ENCODE peak calls at places on chromosomes 11 and 22, in eight cellular contexts. O is stomach; Z is fibroblast of the aortic adventitia; G is AG04450; H is GM12865; M is tibial artery; B is activated CD8-positive, alpha-beta T cell treated with anti-CD3 and anti-CD28 coated beads for 36 hours; F is fibroblast of mammary gland. V is an unnamed sample.

GRCh38 chr11:107801641-107802040 is 56.9 kb downstream of the SLC35F2 start:
- DNase-seq in O (no peak), G (no peak), Z (no peak), M (no peak), F (no peak), H (no peak), B (no peak), V (no peak)

GRCh38 chr11:105298174-105298573 is 158.6 kb upstream of the CARD18 start:
- DNase-seq in M (no peak), F (no peak), Z (no peak), B (no peak), O (no peak), G (no peak), H (no peak), V (no peak)

GRCh38 chr11:117437041-117437790 is 109.6 kb downstream of the CEP164 start:
- DNase-seq in H (no peak), G (no peak), Z (no peak), M (no peak), B (no peak), F (no peak), O (no peak), V (no peak)

GRCh38 chr11:95081412-95081811 is 8.2 kb upstream of the ENDOD1 start:
- DNase-seq in F (no peak), B (no peak), H (no peak), O (no peak), M (peak), G (no peak), Z (no peak), V (no peak)

GRCh38 chr11:1875093-1875785 is 16.5 kb downstream of the PRR33 start:
- DNase-seq in M (no peak), H (no peak), O (no peak), B (peak), Z (no peak), G (no peak), F (peak), V (no peak)

GRCh38 chr22:36327922-36328551 is 59.7 kb downstream of the MYH9 start:
- DNase-seq in B (peak), M (peak), G (peak), H (no peak), O (no peak), Z (peak), F (peak), V (no peak)

GRCh38 chr11:2358754-2359444 is 18.2 kb upstream of the CD81 start:
- DNase-seq in F (no peak), O (no peak), M (no peak), G (no peak), Z (no peak), B (no peak), H (peak), V (no peak)

GRCh38 chr11:126317681-126318641 is 14.1 kb downstream of the DCPS start:
- DNase-seq in G (no peak), O (no peak), H (peak), B (peak), Z (peak), F (peak), M (peak), V (no peak)

GRCh38 chr11:26231252-26231661 is 100.7 kb upstream of the ANO3 start:
- DNase-seq in O (no peak), B (no peak), G (peak), Z (peak), M (no peak), F (peak), H (no peak), V (no peak)

GRCh38 chr11:10792385-10793068 is 16.2 kb downstream of the EIF4G2 start:
- DNase-seq in G (peak), Z (peak), B (peak), H (peak), F (peak), M (peak), O (peak), V (peak)

GRCh38 chr11:66932543-66932942 is 25.6 kb downstream of the PC start:
- DNase-seq in Z (no peak), F (no peak), H (no peak), B (no peak), O (no peak), M (no peak), G (no peak), V (no peak)

GRCh38 chr11:94519478-94520084 is 7.3 kb downstream of the C11orf97 start:
- DNase-seq in Z (peak), G (no peak), F (peak), B (peak), O (no peak), H (peak), M (no peak), V (peak)

GRCh38 chr22:32848226-32848625 is 46.7 kb downstream of the TIMP3 start:
- DNase-seq in O (no peak), B (no peak), Z (no peak), F (no peak), M (no peak), H (no peak), G (no peak), V (no peak)

GRCh38 chr11:76927160-76927559 is 66.4 kb downstream of the ACER3 start:
- DNase-seq in H (no peak), B (no peak), F (no peak), O (no peak), G (no peak), M (no peak), Z (no peak), V (no peak)

GRCh38 chr22:29635734-29636357 is 32.4 kb downstream of the NF2 start:
- DNase-seq in M (no peak), Z (peak), O (no peak), H (peak), F (peak), G (no peak), B (no peak), V (peak)

GRCh38 chr11:117457835-117458234 is 130.2 kb downstream of the CEP164 start:
- DNase-seq in M (no peak), B (no peak), H (peak), F (no peak), G (no peak), Z (no peak), O (no peak), V (no peak)

GRCh38 chr11:86119062-86119461 is 50.2 kb upstream of the PICALM start:
- DNase-seq in B (no peak), O (no peak), M (no peak), G (no peak), Z (peak), F (no peak), H (no peak), V (no peak)

GRCh38 chr11:71999360-71999759 is 651 bp downstream of the IL18BP start:
- DNase-seq in B (no peak), M (no peak), G (no peak), O (peak), F (peak), Z (peak), H (no peak), V (no peak)

GRCh38 chr11:118956094-118956846 is at the start of gene UPK2:
- DNase-seq in G (peak), M (peak), F (peak), O (peak), H (peak), B (peak), Z (peak), V (peak)

GRCh38 chr22:31141551-31141950 is 1.2 kb upstream of the PLA2G3 start:
- DNase-seq in F (no peak), B (no peak), H (no peak), Z (no peak), G (no peak), O (no peak), M (no peak), V (no peak)

GRCh38 chr11:59097113-59097708 is 9.8 kb upstream of the FAM111B start:
- DNase-seq in F (peak), Z (peak), G (peak), H (peak), B (peak), O (peak), M (peak), V (no peak)

GRCh38 chr11:84419576-84419975 is 1133.4 kb upstream of the CCDC90B start:
- DNase-seq in B (no peak), H (no peak), M (no peak), O (no peak), F (no peak), Z (no peak), G (no peak), V (no peak)

GRCh38 chr11:91220476-91221202 is 997.8 kb upstream of the CHORDC1 start:
- DNase-seq in O (no peak), B (no peak), H (no peak), M (no peak), G (no peak), F (peak), Z (peak), V (no peak)

GRCh38 chr11:115164774-115165173 is 339.4 kb downstream of the CADM1 start:
- DNase-seq in H (no peak), B (no peak), G (no peak), Z (no peak), O (no peak), F (no peak), M (no peak), V (no peak)

GRCh38 chr11:8071616-8072581 is 9.1 kb upstream of the TUB start:
- DNase-seq in O (no peak), M (peak), F (no peak), B (no peak), H (no peak), G (no peak), Z (no peak), V (no peak)

GRCh38 chr11:92401507-92401906 is 176.9 kb downstream of the FAT3 start:
- DNase-seq in F (no peak), Z (no peak), M (no peak), G (no peak), H (no peak), O (no peak), B (no peak), V (no peak)

DNA sequence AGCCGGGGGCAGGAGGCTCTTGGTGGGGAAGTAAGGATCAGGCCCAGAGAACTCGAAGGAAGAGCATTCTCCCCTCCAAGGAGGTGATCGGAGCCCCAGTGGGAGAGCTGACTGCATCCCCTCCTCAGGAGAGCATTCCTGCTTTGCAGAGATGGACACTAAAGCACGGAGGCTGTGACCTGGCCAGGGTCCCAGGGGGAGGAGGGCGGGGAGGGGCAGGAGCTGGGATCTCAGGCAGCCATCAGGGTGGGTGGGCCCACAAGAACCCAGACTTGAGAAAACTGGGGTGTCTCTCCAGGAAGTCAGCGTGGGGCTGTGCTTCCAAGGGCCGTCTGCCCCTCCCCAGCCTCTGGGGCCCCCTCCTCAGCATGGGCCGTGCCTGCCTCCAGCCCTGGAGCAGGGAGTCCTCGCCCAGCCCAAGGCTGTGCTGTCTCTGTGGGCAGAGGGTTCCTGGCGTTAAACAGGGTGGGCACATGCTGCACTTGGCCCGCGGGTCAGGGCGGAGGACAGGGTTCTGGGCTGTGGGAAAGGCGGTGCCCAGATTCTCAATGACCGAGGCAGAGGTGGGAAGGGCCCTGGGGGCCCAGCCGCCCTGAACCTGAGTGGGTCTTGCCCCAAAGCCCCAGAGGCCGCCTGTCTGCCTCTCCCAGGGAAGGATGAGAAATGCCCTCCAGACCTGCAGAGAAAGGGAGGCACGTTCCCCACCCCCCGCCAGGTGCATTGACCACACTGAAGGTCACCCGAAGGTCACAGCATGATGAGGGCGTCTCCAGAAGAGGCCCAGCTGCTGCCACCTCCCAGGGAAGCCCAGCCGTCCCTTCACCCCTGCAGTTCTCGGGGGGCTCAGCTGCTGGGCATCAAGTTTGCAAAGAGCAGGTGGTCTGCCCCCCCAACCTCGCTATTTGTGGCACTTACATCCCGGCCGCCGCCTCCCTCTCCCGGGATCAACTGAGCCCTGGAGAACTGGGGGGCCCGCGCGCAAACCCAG is 643 bp downstream of the CEND1 start:
- DNase-seq in B (no peak), O (no peak), G (no peak), Z (no peak), M (no peak), F (no peak), H (peak), V (no peak)
- TF ChIP-seq CTCF in B (no peak), O (no peak), G (no peak), Z (no peak), M (no peak), F (no peak), H (no peak), V (no peak)

GRCh38 chr22:47155912-47156311 is 393.5 kb downstream of the TBC1D22A start:
- DNase-seq in G (no peak), O (no peak), M (no peak), Z (no peak), H (no peak), F (no peak), B (no peak), V (no peak)

GRCh38 chr22:47155131-47155885 is 392.9 kb downstream of the TBC1D22A start:
- DNase-seq in H (no peak), G (no peak), Z (no peak), O (no peak), B (no peak), M (no peak), F (no peak), V (no peak)

GRCh38 chr22:47153854-47154542 is 391.5 kb downstream of the TBC1D22A start:
- DNase-seq in Z (no peak), G (no peak), H (no peak), O (no peak), B (no peak), F (no peak), M (no peak), V (no peak)

GRCh38 chr22:47152938-47153337 is 390.5 kb downstream of the TBC1D22A start:
- DNase-seq in F (peak), M (no peak), H (no peak), Z (peak), O (no peak), G (no peak), B (no peak), V (no peak)

DNA sequence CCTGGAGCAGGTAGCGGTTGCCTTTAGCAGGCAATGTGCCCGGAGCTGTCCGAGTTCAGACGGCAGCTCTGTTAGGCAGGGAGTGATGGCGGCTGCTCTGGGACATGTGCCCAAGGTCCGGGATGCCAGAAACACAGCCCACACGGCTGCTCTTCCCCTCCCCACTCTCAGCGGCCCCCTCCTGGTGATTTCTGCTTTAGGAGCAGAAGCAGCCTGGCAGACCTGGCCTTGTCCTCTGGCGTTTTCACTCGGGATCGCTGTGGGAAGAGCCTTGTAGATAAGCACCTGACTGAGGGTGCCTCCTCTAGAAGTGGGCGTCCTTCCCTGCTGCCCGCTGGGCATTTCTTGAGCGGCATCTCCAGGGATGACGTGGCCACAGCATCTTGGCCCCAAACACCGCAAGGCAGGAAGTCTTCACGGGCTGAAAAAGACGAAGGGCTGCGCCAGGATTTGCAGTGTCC is 392.2 kb downstream of the TBC1D22A start:
- DNase-seq in Z (peak), G (peak), F (peak), B (no peak), M (no peak), O (peak), H (no peak), V (no peak)
- TF ChIP-seq CTCF in Z (peak), G (peak), F (no peak), B (no peak), M (no peak), O (no peak), H (no peak), V (no peak)

GRCh38 chr11:120324932-120325810 is at the start of gene TLCD5:
- DNase-seq in B (peak), H (peak), M (peak), F (peak), G (no peak), O (peak), Z (peak), V (peak)
- TF ChIP-seq CTCF in B (no peak), H (no peak), M (no peak), F (no peak), G (peak), O (no peak), Z (peak), V (no peak)

GRCh38 chr11:58060939-58061672 is 30.4 kb downstream of the OR6Q1 start:
- DNase-seq in B (no peak), O (no peak), G (no peak), H (no peak), F (peak), M (no peak), Z (peak), V (no peak)
- TF ChIP-seq CTCF in B (no peak), O (no peak), G (peak), H (no peak), F (peak), M (no peak), Z (peak), V (no peak)

GRCh38 chr11:41206388-41206787 is 253.1 kb downstream of the LRRC4C start:
- DNase-seq in M (no peak), F (no peak), Z (no peak), B (no peak), H (no peak), G (no peak), O (no peak), V (no peak)

GRCh38 chr11:41201156-41201555 is 258.3 kb downstream of the LRRC4C start:
- DNase-seq in O (peak), G (no peak), M (no peak), Z (no peak), F (peak), B (peak), H (peak), V (peak)
- TF ChIP-seq CTCF in O (no peak), G (no peak), M (no peak), Z (no peak), F (peak), B (no peak), H (peak), V (no peak)

DNA sequence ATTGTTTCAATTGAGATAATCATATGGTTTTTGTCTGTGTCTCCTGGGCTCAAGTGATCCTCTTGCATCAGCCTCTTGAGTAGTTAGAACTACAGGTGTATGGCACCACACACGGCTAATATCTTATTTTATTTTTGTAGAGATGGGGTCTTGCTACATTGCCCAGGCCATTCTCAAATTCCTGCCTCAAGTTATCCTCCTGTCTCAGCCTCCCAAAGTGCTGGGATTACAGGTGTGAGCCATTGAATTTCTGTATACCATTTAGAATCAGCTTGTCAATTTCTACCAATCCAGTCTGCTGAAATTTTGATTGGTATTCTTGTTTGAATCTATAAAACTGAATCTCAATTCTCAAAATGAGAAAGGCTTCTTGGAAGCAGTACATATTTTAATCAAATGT is 10.4 kb upstream of the KAT5 start:
- DNase-seq in O (no peak), F (no peak), H (no peak), Z (no peak), M (no peak), G (no peak), B (no peak), V (no peak)
- TF ChIP-seq CTCF in O (no peak), F (no peak), H (no peak), Z (no peak), M (no peak), G (no peak), B (no peak), V (no peak)

V was measured in GM20000.